ENCODE peak calls at places on chromosomes 5 and 9, in eight cellular contexts. One of them, this sample, is unnamed. For H3K4me1 and H3K27me3, the result is how much of the 10 kb centered on the place peaks cover.

GRCh38 chr5:83877911-83878706 is 157.5 kb upstream of the HAPLN1 start:
- DNase-seq in right cardiac atrium: no peak
- DNase-seq in SK-N-SH: no peak
- DNase-seq in HCT116: no peak
- DNase-seq in CD8-positive, alpha-beta memory T cell: no peak
- DNase-seq in SJSA1: no peak
- DNase-seq in right atrium auricular region: no peak
- DNase-seq in body of pancreas: no peak
- DNase-seq in this sample: no peak

GRCh38 chr9:37943329-37944265 is 39.7 kb upstream of the SLC25A51 start:
- DNase-seq in HCT116: peak
- DNase-seq in SK-N-SH: no peak
- DNase-seq in SJSA1: peak
- DNase-seq in CD8-positive, alpha-beta memory T cell: no peak
- DNase-seq in right atrium auricular region: no peak
- DNase-seq in right cardiac atrium: peak
- DNase-seq in body of pancreas: peak
- DNase-seq in this sample: no peak

GRCh38 chr5:86500947-86501346 is 116.8 kb upstream of the COX7C start:
- DNase-seq in CD8-positive, alpha-beta memory T cell: no peak
- DNase-seq in body of pancreas: no peak
- DNase-seq in SJSA1: no peak
- DNase-seq in SK-N-SH: no peak
- DNase-seq in right atrium auricular region: no peak
- DNase-seq in HCT116: peak
- DNase-seq in right cardiac atrium: no peak
- DNase-seq in this sample: no peak

GRCh38 chr9:89428901-89429890 is 68.7 kb downstream of the SEMA4D start:
- DNase-seq in body of pancreas: no peak
- DNase-seq in HCT116: no peak
- DNase-seq in CD8-positive, alpha-beta memory T cell: peak
- DNase-seq in SK-N-SH: no peak
- DNase-seq in right cardiac atrium: no peak
- DNase-seq in right atrium auricular region: no peak
- DNase-seq in SJSA1: no peak
- DNase-seq in this sample: peak

GRCh38 chr5:134555889-134556311 is 30.4 kb downstream of the JADE2 start:
- DNase-seq in HCT116: peak
- DNase-seq in right cardiac atrium: peak
- DNase-seq in body of pancreas: peak
- DNase-seq in SJSA1: peak
- DNase-seq in right atrium auricular region: no peak
- DNase-seq in SK-N-SH: peak
- DNase-seq in CD8-positive, alpha-beta memory T cell: peak
- DNase-seq in this sample: peak

GRCh38 chr5:35754481-35754880 is 102.2 kb upstream of the IL7R start:
- DNase-seq in right atrium auricular region: no peak
- DNase-seq in CD8-positive, alpha-beta memory T cell: no peak
- DNase-seq in SJSA1: no peak
- DNase-seq in SK-N-SH: no peak
- DNase-seq in right cardiac atrium: no peak
- DNase-seq in HCT116: no peak
- DNase-seq in body of pancreas: no peak
- DNase-seq in this sample: no peak

GRCh38 chr5:96968074-96968473 is 32.2 kb downstream of the LNPEP start:
- DNase-seq in right atrium auricular region: no peak
- DNase-seq in body of pancreas: no peak
- DNase-seq in SJSA1: no peak
- DNase-seq in HCT116: peak
- DNase-seq in SK-N-SH: no peak
- DNase-seq in CD8-positive, alpha-beta memory T cell: no peak
- DNase-seq in right cardiac atrium: no peak
- DNase-seq in this sample: no peak

GRCh38 chr5:38029431-38030065 is 189.7 kb upstream of the GDNF start:
- DNase-seq in SJSA1: no peak
- DNase-seq in CD8-positive, alpha-beta memory T cell: no peak
- DNase-seq in right atrium auricular region: no peak
- DNase-seq in right cardiac atrium: no peak
- DNase-seq in body of pancreas: no peak
- DNase-seq in SK-N-SH: no peak
- DNase-seq in HCT116: no peak
- DNase-seq in this sample: no peak

GRCh38 chr9:86405926-86406325 is 51.7 kb upstream of the TUT7 start:
- DNase-seq in body of pancreas: peak
- DNase-seq in HCT116: peak
- DNase-seq in right cardiac atrium: no peak
- DNase-seq in SK-N-SH: no peak
- DNase-seq in right atrium auricular region: no peak
- DNase-seq in SJSA1: peak
- DNase-seq in CD8-positive, alpha-beta memory T cell: no peak
- DNase-seq in this sample: no peak

GRCh38 chr9:32881948-32882347 is 98.6 kb downstream of the TMEM215 start:
- DNase-seq in SK-N-SH: no peak
- DNase-seq in CD8-positive, alpha-beta memory T cell: no peak
- DNase-seq in HCT116: no peak
- DNase-seq in right atrium auricular region: no peak
- DNase-seq in right cardiac atrium: no peak
- DNase-seq in body of pancreas: no peak
- DNase-seq in SJSA1: no peak
- DNase-seq in this sample: no peak

GRCh38 chr5:154092356-154092755 is 53.6 kb downstream of the MFAP3 start:
- DNase-seq in CD8-positive, alpha-beta memory T cell: no peak
- DNase-seq in right cardiac atrium: no peak
- DNase-seq in HCT116: no peak
- DNase-seq in SJSA1: peak
- DNase-seq in SK-N-SH: no peak
- DNase-seq in right atrium auricular region: no peak
- DNase-seq in body of pancreas: no peak
- DNase-seq in this sample: no peak

GRCh38 chr5:133506165-133506564 is 106.2 kb downstream of the FSTL4 start:
- DNase-seq in SK-N-SH: no peak
- DNase-seq in HCT116: no peak
- DNase-seq in right cardiac atrium: no peak
- DNase-seq in body of pancreas: no peak
- DNase-seq in SJSA1: peak
- DNase-seq in right atrium auricular region: peak
- DNase-seq in CD8-positive, alpha-beta memory T cell: no peak
- DNase-seq in this sample: no peak

GRCh38 chr5:76544268-76544926 is 78.8 kb downstream of the F2RL2 start:
- DNase-seq in SJSA1: no peak
- DNase-seq in CD8-positive, alpha-beta memory T cell: peak
- DNase-seq in HCT116: peak
- DNase-seq in right cardiac atrium: no peak
- DNase-seq in body of pancreas: peak
- DNase-seq in SK-N-SH: peak
- DNase-seq in right atrium auricular region: no peak
- DNase-seq in this sample: peak

GRCh38 chr9:117095116-117095515 is 319.7 kb downstream of the ASTN2 start:
- DNase-seq in HCT116: no peak
- DNase-seq in right atrium auricular region: no peak
- DNase-seq in CD8-positive, alpha-beta memory T cell: no peak
- DNase-seq in SK-N-SH: no peak
- DNase-seq in right cardiac atrium: no peak
- DNase-seq in body of pancreas: no peak
- DNase-seq in SJSA1: no peak
- DNase-seq in this sample: no peak

GRCh38 chr9:76927540-76928240 is 21.8 kb upstream of the PRUNE2 start:
- DNase-seq in HCT116: no peak
- DNase-seq in right atrium auricular region: no peak
- DNase-seq in SK-N-SH: no peak
- DNase-seq in CD8-positive, alpha-beta memory T cell: no peak
- DNase-seq in SJSA1: no peak
- DNase-seq in right cardiac atrium: no peak
- DNase-seq in body of pancreas: no peak
- DNase-seq in this sample: no peak

GRCh38 chr5:84301535-84301934 is 83.1 kb downstream of the EDIL3 start:
- DNase-seq in right atrium auricular region: no peak
- DNase-seq in SK-N-SH: no peak
- DNase-seq in body of pancreas: no peak
- DNase-seq in CD8-positive, alpha-beta memory T cell: no peak
- DNase-seq in HCT116: no peak
- DNase-seq in right cardiac atrium: no peak
- DNase-seq in SJSA1: no peak
- DNase-seq in this sample: no peak

GRCh38 chr5:165286692-165287091 is 1781.3 kb downstream of the MAT2B start:
- DNase-seq in body of pancreas: no peak
- DNase-seq in SJSA1: no peak
- DNase-seq in right atrium auricular region: no peak
- DNase-seq in CD8-positive, alpha-beta memory T cell: no peak
- DNase-seq in right cardiac atrium: no peak
- DNase-seq in HCT116: no peak
- DNase-seq in SK-N-SH: no peak
- DNase-seq in this sample: no peak

GRCh38 chr9:130185494-130186005 is 13.3 kb downstream of the NCS1 start:
- DNase-seq in SK-N-SH: no peak
- DNase-seq in HCT116: no peak
- DNase-seq in SJSA1: no peak
- DNase-seq in CD8-positive, alpha-beta memory T cell: no peak
- DNase-seq in body of pancreas: no peak
- DNase-seq in right atrium auricular region: no peak
- DNase-seq in right cardiac atrium: peak
- DNase-seq in this sample: no peak

GRCh38 chr9:121266356-121266755 is 1.6 kb upstream of the GSN start:
- DNase-seq in HCT116: no peak
- DNase-seq in SJSA1: no peak
- DNase-seq in body of pancreas: no peak
- DNase-seq in CD8-positive, alpha-beta memory T cell: no peak
- DNase-seq in SK-N-SH: no peak
- DNase-seq in right atrium auricular region: no peak
- DNase-seq in right cardiac atrium: no peak
- DNase-seq in this sample: no peak
- H3K4me1 ChIP-seq in HCT116: under half
- H3K4me1 ChIP-seq in SJSA1: under half
- H3K4me1 ChIP-seq in body of pancreas: under half
- H3K4me1 ChIP-seq in CD8-positive, alpha-beta memory T cell: under half
- H3K4me1 ChIP-seq in SK-N-SH: under half
- H3K4me1 ChIP-seq in right atrium auricular region: under half
- H3K4me1 ChIP-seq in right cardiac atrium: under half
- H3K4me1 ChIP-seq in this sample: under half

DNA sequence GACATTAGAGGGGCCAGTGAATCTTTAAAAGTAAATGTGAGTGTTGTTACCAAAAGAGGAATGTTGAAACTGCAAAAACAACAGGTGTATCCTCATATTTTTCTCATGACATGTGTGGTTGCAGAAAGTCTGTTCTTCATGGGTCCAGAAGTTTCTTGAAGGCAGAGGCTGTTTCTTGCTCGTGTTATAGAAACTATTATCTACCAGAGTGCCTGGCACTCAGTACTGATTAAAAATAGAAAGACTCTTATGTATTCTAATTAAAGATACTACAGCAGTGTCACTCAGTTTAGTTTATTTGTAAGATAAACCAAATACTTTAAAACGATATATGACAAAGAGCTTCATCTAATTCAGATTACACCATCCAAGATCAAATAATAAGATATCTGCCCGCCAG is 1864.2 kb upstream of the WWC1 start:
- DNase-seq in HCT116: no peak
- DNase-seq in right atrium auricular region: no peak
- DNase-seq in SJSA1: no peak
- DNase-seq in right cardiac atrium: no peak
- DNase-seq in body of pancreas: no peak
- DNase-seq in CD8-positive, alpha-beta memory T cell: no peak
- DNase-seq in SK-N-SH: no peak
- DNase-seq in this sample: no peak
- H3K27me3 ChIP-seq in HCT116: under half
- H3K27me3 ChIP-seq in right atrium auricular region: under half
- H3K27me3 ChIP-seq in SJSA1: under half
- H3K27me3 ChIP-seq in right cardiac atrium: under half
- H3K27me3 ChIP-seq in body of pancreas: under half
- H3K27me3 ChIP-seq in CD8-positive, alpha-beta memory T cell: under half
- H3K27me3 ChIP-seq in SK-N-SH: under half
- H3K27me3 ChIP-seq in this sample: under half

DNA sequence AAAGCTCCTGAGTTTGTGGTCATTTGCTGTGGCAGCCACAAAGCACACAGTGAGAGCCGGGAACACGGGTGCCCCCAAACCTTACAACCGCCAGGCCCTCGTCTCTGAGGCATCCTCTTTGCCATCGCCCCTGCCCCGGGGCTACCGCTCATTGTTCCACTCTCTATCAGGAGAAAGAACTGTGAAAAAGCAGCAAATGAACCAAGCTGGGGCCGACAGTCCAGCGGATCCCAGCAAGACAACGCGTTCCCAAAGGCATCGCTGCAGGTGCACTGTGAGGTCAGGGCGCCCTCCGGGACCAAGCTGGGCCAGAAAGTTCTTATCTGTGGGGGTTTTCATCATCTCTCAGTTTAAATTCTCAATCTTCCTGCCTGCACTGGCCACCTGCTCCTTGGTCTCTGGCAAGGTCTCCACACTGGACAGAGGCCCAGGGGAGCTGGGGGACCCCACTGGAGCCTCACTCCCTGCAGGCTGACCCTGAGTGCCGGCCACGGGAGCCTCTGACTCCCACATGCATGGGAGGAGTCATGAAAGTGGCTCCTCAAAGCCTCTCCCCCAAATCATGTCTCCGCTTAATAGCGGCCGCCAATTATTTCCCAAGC is 32.1 kb downstream of the VAV2 start:
- DNase-seq in HCT116: no peak
- DNase-seq in SK-N-SH: no peak
- DNase-seq in right cardiac atrium: peak
- DNase-seq in SJSA1: no peak
- DNase-seq in right atrium auricular region: no peak
- DNase-seq in body of pancreas: no peak
- DNase-seq in CD8-positive, alpha-beta memory T cell: no peak
- DNase-seq in this sample: no peak
- H3K4me1 ChIP-seq in HCT116: under half
- H3K4me1 ChIP-seq in SK-N-SH: under half
- H3K4me1 ChIP-seq in right cardiac atrium: under half
- H3K4me1 ChIP-seq in SJSA1: under half
- H3K4me1 ChIP-seq in right atrium auricular region: under half
- H3K4me1 ChIP-seq in body of pancreas: half or more
- H3K4me1 ChIP-seq in CD8-positive, alpha-beta memory T cell: under half
- H3K4me1 ChIP-seq in this sample: under half

GRCh38 chr5:175735701-175736100 is 77.8 kb downstream of the HRH2 start:
- DNase-seq in HCT116: no peak
- DNase-seq in right cardiac atrium: no peak
- DNase-seq in right atrium auricular region: no peak
- DNase-seq in SJSA1: no peak
- DNase-seq in CD8-positive, alpha-beta memory T cell: no peak
- DNase-seq in SK-N-SH: no peak
- DNase-seq in body of pancreas: no peak
- DNase-seq in this sample: no peak

GRCh38 chr5:175736652-175737051 is 78.8 kb downstream of the HRH2 start:
- DNase-seq in HCT116: no peak
- DNase-seq in right cardiac atrium: no peak
- DNase-seq in right atrium auricular region: no peak
- DNase-seq in SJSA1: no peak
- DNase-seq in body of pancreas: no peak
- DNase-seq in SK-N-SH: no peak
- DNase-seq in CD8-positive, alpha-beta memory T cell: no peak
- DNase-seq in this sample: no peak

GRCh38 chr5:175734016-175734415 is 76.1 kb downstream of the HRH2 start:
- DNase-seq in SK-N-SH: no peak
- DNase-seq in CD8-positive, alpha-beta memory T cell: no peak
- DNase-seq in body of pancreas: no peak
- DNase-seq in right cardiac atrium: no peak
- DNase-seq in HCT116: no peak
- DNase-seq in SJSA1: no peak
- DNase-seq in right atrium auricular region: no peak
- DNase-seq in this sample: no peak

GRCh38 chr5:175733017-175733416 is 75.1 kb downstream of the HRH2 start:
- DNase-seq in HCT116: no peak
- DNase-seq in SJSA1: no peak
- DNase-seq in CD8-positive, alpha-beta memory T cell: no peak
- DNase-seq in SK-N-SH: no peak
- DNase-seq in right cardiac atrium: no peak
- DNase-seq in body of pancreas: no peak
- DNase-seq in right atrium auricular region: no peak
- DNase-seq in this sample: no peak

GRCh38 chr5:175734501-175734900 is 76.6 kb downstream of the HRH2 start:
- DNase-seq in SK-N-SH: no peak
- DNase-seq in right cardiac atrium: no peak
- DNase-seq in SJSA1: no peak
- DNase-seq in HCT116: no peak
- DNase-seq in CD8-positive, alpha-beta memory T cell: no peak
- DNase-seq in right atrium auricular region: no peak
- DNase-seq in body of pancreas: no peak
- DNase-seq in this sample: no peak
- H3K27me3 ChIP-seq in SK-N-SH: under half
- H3K27me3 ChIP-seq in right cardiac atrium: under half
- H3K27me3 ChIP-seq in SJSA1: under half
- H3K27me3 ChIP-seq in HCT116: under half
- H3K27me3 ChIP-seq in CD8-positive, alpha-beta memory T cell: under half
- H3K27me3 ChIP-seq in right atrium auricular region: under half
- H3K27me3 ChIP-seq in body of pancreas: under half
- H3K27me3 ChIP-seq in this sample: under half

This sample was measured in CD4-positive, CD25-positive, alpha-beta regulatory T cell.